ENCODE peak calls at places on chromosomes 12 and 14, in nine cellular contexts. One of them, this sample, is unnamed.

GRCh38 chr12:6914246-6914947 is at the start of gene ENO2:
- DNase-seq in GM12865: peak
- DNase-seq in GM19239: no peak
- DNase-seq in NCI-H2029: peak
- DNase-seq in stimulated activated naive B cell treated with anti-CD40 and anti-IgM and Interleukin-4, amounts not matched to agents 10 μg/mL and 1 μg/mL and 100 μg/mL, for 72 hours: peak
- DNase-seq in posterior cingulate gyrus: peak
- DNase-seq in WERI-Rb-1: peak
- DNase-seq in endodermal cell: peak
- DNase-seq in choroid plexus epithelial cell: peak
- DNase-seq in this sample: peak

GRCh38 chr14:89469210-89470198 is 52.5 kb upstream of the FOXN3 start:
- DNase-seq in GM19239: no peak
- DNase-seq in stimulated activated naive B cell treated with anti-CD40 and anti-IgM and Interleukin-4, amounts not matched to agents 10 μg/mL and 1 μg/mL and 100 μg/mL, for 72 hours: no peak
- DNase-seq in choroid plexus epithelial cell: peak
- DNase-seq in GM12865: no peak
- DNase-seq in posterior cingulate gyrus: peak
- DNase-seq in endodermal cell: no peak
- DNase-seq in WERI-Rb-1: no peak
- DNase-seq in NCI-H2029: no peak
- DNase-seq in this sample: no peak

GRCh38 chr12:93122089-93122488 is 193.0 kb upstream of the EEA1 start:
- DNase-seq in NCI-H2029: no peak
- DNase-seq in choroid plexus epithelial cell: peak
- DNase-seq in endodermal cell: no peak
- DNase-seq in GM19239: no peak
- DNase-seq in GM12865: no peak
- DNase-seq in stimulated activated naive B cell treated with anti-CD40 and anti-IgM and Interleukin-4, amounts not matched to agents 10 μg/mL and 1 μg/mL and 100 μg/mL, for 72 hours: no peak
- DNase-seq in posterior cingulate gyrus: no peak
- DNase-seq in WERI-Rb-1: no peak
- DNase-seq in this sample: no peak

GRCh38 chr14:51430079-51430478 is 190.0 kb downstream of the TMX1 start:
- DNase-seq in posterior cingulate gyrus: no peak
- DNase-seq in endodermal cell: no peak
- DNase-seq in NCI-H2029: no peak
- DNase-seq in choroid plexus epithelial cell: peak
- DNase-seq in WERI-Rb-1: no peak
- DNase-seq in stimulated activated naive B cell treated with anti-CD40 and anti-IgM and Interleukin-4, amounts not matched to agents 10 μg/mL and 1 μg/mL and 100 μg/mL, for 72 hours: no peak
- DNase-seq in GM19239: no peak
- DNase-seq in GM12865: no peak
- DNase-seq in this sample: no peak

GRCh38 chr12:114293073-114293472 is 112.9 kb downstream of the TBX5 start:
- DNase-seq in NCI-H2029: no peak
- DNase-seq in GM12865: no peak
- DNase-seq in choroid plexus epithelial cell: no peak
- DNase-seq in WERI-Rb-1: no peak
- DNase-seq in posterior cingulate gyrus: no peak
- DNase-seq in stimulated activated naive B cell treated with anti-CD40 and anti-IgM and Interleukin-4, amounts not matched to agents 10 μg/mL and 1 μg/mL and 100 μg/mL, for 72 hours: no peak
- DNase-seq in GM19239: no peak
- DNase-seq in endodermal cell: no peak
- DNase-seq in this sample: no peak

GRCh38 chr12:48779869-48780268 is 9.0 kb downstream of the ADCY6 start:
- DNase-seq in WERI-Rb-1: no peak
- DNase-seq in posterior cingulate gyrus: no peak
- DNase-seq in GM19239: no peak
- DNase-seq in endodermal cell: no peak
- DNase-seq in stimulated activated naive B cell treated with anti-CD40 and anti-IgM and Interleukin-4, amounts not matched to agents 10 μg/mL and 1 μg/mL and 100 μg/mL, for 72 hours: no peak
- DNase-seq in choroid plexus epithelial cell: peak
- DNase-seq in GM12865: no peak
- DNase-seq in NCI-H2029: no peak
- DNase-seq in this sample: no peak

GRCh38 chr12:97308576-97309198 is 153.9 kb upstream of the RMST start:
- DNase-seq in GM19239: no peak
- DNase-seq in stimulated activated naive B cell treated with anti-CD40 and anti-IgM and Interleukin-4, amounts not matched to agents 10 μg/mL and 1 μg/mL and 100 μg/mL, for 72 hours: no peak
- DNase-seq in choroid plexus epithelial cell: peak
- DNase-seq in GM12865: peak
- DNase-seq in WERI-Rb-1: no peak
- DNase-seq in posterior cingulate gyrus: no peak
- DNase-seq in NCI-H2029: peak
- DNase-seq in endodermal cell: no peak
- DNase-seq in this sample: peak

GRCh38 chr12:98701166-98701565 is 56.1 kb downstream of the APAF1 start:
- DNase-seq in GM19239: no peak
- DNase-seq in posterior cingulate gyrus: no peak
- DNase-seq in NCI-H2029: peak
- DNase-seq in stimulated activated naive B cell treated with anti-CD40 and anti-IgM and Interleukin-4, amounts not matched to agents 10 μg/mL and 1 μg/mL and 100 μg/mL, for 72 hours: no peak
- DNase-seq in GM12865: no peak
- DNase-seq in choroid plexus epithelial cell: peak
- DNase-seq in endodermal cell: no peak
- DNase-seq in WERI-Rb-1: no peak
- DNase-seq in this sample: no peak

GRCh38 chr12:11171953-11172675 is 1.1 kb downstream of the SMIM10L1 start:
- DNase-seq in choroid plexus epithelial cell: peak
- DNase-seq in WERI-Rb-1: no peak
- DNase-seq in posterior cingulate gyrus: no peak
- DNase-seq in endodermal cell: no peak
- DNase-seq in stimulated activated naive B cell treated with anti-CD40 and anti-IgM and Interleukin-4, amounts not matched to agents 10 μg/mL and 1 μg/mL and 100 μg/mL, for 72 hours: no peak
- DNase-seq in GM19239: no peak
- DNase-seq in GM12865: peak
- DNase-seq in NCI-H2029: peak
- DNase-seq in this sample: peak

GRCh38 chr14:36880276-36880675 is 218.6 kb downstream of the PAX9 start:
- DNase-seq in endodermal cell: no peak
- DNase-seq in GM12865: no peak
- DNase-seq in GM19239: no peak
- DNase-seq in stimulated activated naive B cell treated with anti-CD40 and anti-IgM and Interleukin-4, amounts not matched to agents 10 μg/mL and 1 μg/mL and 100 μg/mL, for 72 hours: no peak
- DNase-seq in NCI-H2029: no peak
- DNase-seq in choroid plexus epithelial cell: no peak
- DNase-seq in WERI-Rb-1: no peak
- DNase-seq in posterior cingulate gyrus: no peak
- DNase-seq in this sample: no peak

GRCh38 chr14:65230287-65230728 is 128.0 kb upstream of the MAX start:
- DNase-seq in GM19239: no peak
- DNase-seq in endodermal cell: no peak
- DNase-seq in WERI-Rb-1: no peak
- DNase-seq in NCI-H2029: peak
- DNase-seq in posterior cingulate gyrus: peak
- DNase-seq in choroid plexus epithelial cell: no peak
- DNase-seq in stimulated activated naive B cell treated with anti-CD40 and anti-IgM and Interleukin-4, amounts not matched to agents 10 μg/mL and 1 μg/mL and 100 μg/mL, for 72 hours: no peak
- DNase-seq in GM12865: no peak
- DNase-seq in this sample: no peak

GRCh38 chr14:53458368-53458814 is 305.3 kb upstream of the DDHD1 start:
- DNase-seq in GM19239: no peak
- DNase-seq in posterior cingulate gyrus: no peak
- DNase-seq in WERI-Rb-1: no peak
- DNase-seq in GM12865: no peak
- DNase-seq in stimulated activated naive B cell treated with anti-CD40 and anti-IgM and Interleukin-4, amounts not matched to agents 10 μg/mL and 1 μg/mL and 100 μg/mL, for 72 hours: no peak
- DNase-seq in choroid plexus epithelial cell: peak
- DNase-seq in NCI-H2029: no peak
- DNase-seq in endodermal cell: no peak
- DNase-seq in this sample: peak

GRCh38 chr12:123064356-123064755 is 83.9 kb downstream of the ARL6IP4 start:
- DNase-seq in GM19239: no peak
- DNase-seq in choroid plexus epithelial cell: no peak
- DNase-seq in GM12865: no peak
- DNase-seq in endodermal cell: no peak
- DNase-seq in posterior cingulate gyrus: peak
- DNase-seq in WERI-Rb-1: no peak
- DNase-seq in NCI-H2029: no peak
- DNase-seq in stimulated activated naive B cell treated with anti-CD40 and anti-IgM and Interleukin-4, amounts not matched to agents 10 μg/mL and 1 μg/mL and 100 μg/mL, for 72 hours: no peak
- DNase-seq in this sample: no peak

GRCh38 chr14:54681819-54682261 is 114.9 kb downstream of the SAMD4A start:
- DNase-seq in posterior cingulate gyrus: no peak
- DNase-seq in NCI-H2029: no peak
- DNase-seq in choroid plexus epithelial cell: peak
- DNase-seq in GM12865: no peak
- DNase-seq in stimulated activated naive B cell treated with anti-CD40 and anti-IgM and Interleukin-4, amounts not matched to agents 10 μg/mL and 1 μg/mL and 100 μg/mL, for 72 hours: no peak
- DNase-seq in endodermal cell: no peak
- DNase-seq in GM19239: no peak
- DNase-seq in WERI-Rb-1: no peak
- DNase-seq in this sample: no peak

GRCh38 chr12:39443704-39444234 is 849 bp upstream of the KIF21A start:
- DNase-seq in NCI-H2029: no peak
- DNase-seq in GM12865: no peak
- DNase-seq in GM19239: no peak
- DNase-seq in choroid plexus epithelial cell: no peak
- DNase-seq in endodermal cell: no peak
- DNase-seq in stimulated activated naive B cell treated with anti-CD40 and anti-IgM and Interleukin-4, amounts not matched to agents 10 μg/mL and 1 μg/mL and 100 μg/mL, for 72 hours: no peak
- DNase-seq in posterior cingulate gyrus: no peak
- DNase-seq in WERI-Rb-1: no peak
- DNase-seq in this sample: no peak

GRCh38 chr12:128365831-128366231 is 98.9 kb downstream of the TMEM132C start:
- DNase-seq in NCI-H2029: no peak
- DNase-seq in choroid plexus epithelial cell: peak
- DNase-seq in posterior cingulate gyrus: peak
- DNase-seq in GM12865: no peak
- DNase-seq in WERI-Rb-1: no peak
- DNase-seq in endodermal cell: peak
- DNase-seq in GM19239: no peak
- DNase-seq in stimulated activated naive B cell treated with anti-CD40 and anti-IgM and Interleukin-4, amounts not matched to agents 10 μg/mL and 1 μg/mL and 100 μg/mL, for 72 hours: no peak
- DNase-seq in this sample: no peak

GRCh38 chr14:64645220-64645891 is 58.9 kb upstream of the PLEKHG3 start:
- DNase-seq in endodermal cell: peak
- DNase-seq in GM19239: no peak
- DNase-seq in GM12865: no peak
- DNase-seq in stimulated activated naive B cell treated with anti-CD40 and anti-IgM and Interleukin-4, amounts not matched to agents 10 μg/mL and 1 μg/mL and 100 μg/mL, for 72 hours: no peak
- DNase-seq in choroid plexus epithelial cell: peak
- DNase-seq in WERI-Rb-1: no peak
- DNase-seq in posterior cingulate gyrus: no peak
- DNase-seq in NCI-H2029: no peak
- DNase-seq in this sample: peak

GRCh38 chr14:47442206-47442605 is 233.2 kb downstream of the MDGA2 start:
- DNase-seq in WERI-Rb-1: peak
- DNase-seq in GM12865: no peak
- DNase-seq in posterior cingulate gyrus: no peak
- DNase-seq in choroid plexus epithelial cell: peak
- DNase-seq in stimulated activated naive B cell treated with anti-CD40 and anti-IgM and Interleukin-4, amounts not matched to agents 10 μg/mL and 1 μg/mL and 100 μg/mL, for 72 hours: no peak
- DNase-seq in endodermal cell: peak
- DNase-seq in GM19239: no peak
- DNase-seq in NCI-H2029: no peak
- DNase-seq in this sample: peak

GRCh38 chr12:130335517-130336392 is 1.9 kb upstream of the PIWIL1 start:
- DNase-seq in WERI-Rb-1: peak
- DNase-seq in GM12865: peak
- DNase-seq in stimulated activated naive B cell treated with anti-CD40 and anti-IgM and Interleukin-4, amounts not matched to agents 10 μg/mL and 1 μg/mL and 100 μg/mL, for 72 hours: no peak
- DNase-seq in choroid plexus epithelial cell: peak
- DNase-seq in posterior cingulate gyrus: no peak
- DNase-seq in endodermal cell: peak
- DNase-seq in NCI-H2029: peak
- DNase-seq in GM19239: peak
- DNase-seq in this sample: peak